ENCODE peak calls at places on chromosomes 13 and 19, in eight cellular contexts. One of them, this sample, is unnamed.

GRCh38 chr19:51514866-51515481 is 13.4 kb upstream of the SIGLEC12 start:
- DNase-seq in AG04449: peak
- DNase-seq in right lobe of liver: no peak
- DNase-seq in glutamatergic neuron: no peak
- DNase-seq in astrocyte: peak
- DNase-seq in nephron progenitor cell: peak
- DNase-seq in stomach: no peak
- DNase-seq in endothelial cell: peak
- DNase-seq in this sample: peak

GRCh38 chr13:21006141-21007005 is 55.0 kb downstream of the LATS2 start:
- DNase-seq in nephron progenitor cell: no peak
- DNase-seq in endothelial cell: no peak
- DNase-seq in AG04449: no peak
- DNase-seq in stomach: no peak
- DNase-seq in astrocyte: no peak
- DNase-seq in right lobe of liver: no peak
- DNase-seq in glutamatergic neuron: no peak
- DNase-seq in this sample: no peak

GRCh38 chr13:103140001-103140671 is 73.9 kb upstream of the SLC10A2 start:
- DNase-seq in astrocyte: no peak
- DNase-seq in endothelial cell: peak
- DNase-seq in right lobe of liver: no peak
- DNase-seq in nephron progenitor cell: no peak
- DNase-seq in glutamatergic neuron: no peak
- DNase-seq in stomach: no peak
- DNase-seq in AG04449: no peak
- DNase-seq in this sample: peak

GRCh38 chr19:4807188-4807587 is 15.7 kb downstream of the FEM1A start:
- DNase-seq in stomach: no peak
- DNase-seq in right lobe of liver: peak
- DNase-seq in glutamatergic neuron: no peak
- DNase-seq in nephron progenitor cell: no peak
- DNase-seq in astrocyte: no peak
- DNase-seq in endothelial cell: no peak
- DNase-seq in AG04449: no peak
- DNase-seq in this sample: no peak

GRCh38 chr13:108077284-108077683 is 138.1 kb downstream of the LIG4 start:
- DNase-seq in AG04449: no peak
- DNase-seq in astrocyte: no peak
- DNase-seq in glutamatergic neuron: no peak
- DNase-seq in endothelial cell: no peak
- DNase-seq in right lobe of liver: no peak
- DNase-seq in nephron progenitor cell: no peak
- DNase-seq in stomach: no peak
- DNase-seq in this sample: no peak

GRCh38 chr13:42350141-42350540 is 78.2 kb downstream of the AKAP11 start:
- DNase-seq in AG04449: no peak
- DNase-seq in right lobe of liver: no peak
- DNase-seq in nephron progenitor cell: no peak
- DNase-seq in glutamatergic neuron: no peak
- DNase-seq in endothelial cell: no peak
- DNase-seq in astrocyte: no peak
- DNase-seq in stomach: no peak
- DNase-seq in this sample: no peak

GRCh38 chr19:4567584-4568071 is 8.1 kb upstream of the SEMA6B start:
- DNase-seq in right lobe of liver: peak
- DNase-seq in astrocyte: no peak
- DNase-seq in stomach: peak
- DNase-seq in nephron progenitor cell: peak
- DNase-seq in AG04449: no peak
- DNase-seq in glutamatergic neuron: peak
- DNase-seq in endothelial cell: peak
- DNase-seq in this sample: peak

GRCh38 chr19:53906211-53907192 is 2.6 kb upstream of the CACNG7 start:
- DNase-seq in endothelial cell: peak
- DNase-seq in AG04449: no peak
- DNase-seq in glutamatergic neuron: peak
- DNase-seq in nephron progenitor cell: peak
- DNase-seq in astrocyte: no peak
- DNase-seq in stomach: peak
- DNase-seq in right lobe of liver: peak
- DNase-seq in this sample: peak

GRCh38 chr13:109288151-109288709 is 498.2 kb downstream of the IRS2 start:
- DNase-seq in glutamatergic neuron: no peak
- DNase-seq in nephron progenitor cell: no peak
- DNase-seq in astrocyte: no peak
- DNase-seq in stomach: no peak
- DNase-seq in right lobe of liver: no peak
- DNase-seq in endothelial cell: no peak
- DNase-seq in AG04449: no peak
- DNase-seq in this sample: peak

GRCh38 chr13:63446329-63446728 is 2030.7 kb upstream of the PCDH20 start:
- DNase-seq in glutamatergic neuron: no peak
- DNase-seq in stomach: no peak
- DNase-seq in astrocyte: no peak
- DNase-seq in nephron progenitor cell: peak
- DNase-seq in right lobe of liver: no peak
- DNase-seq in endothelial cell: no peak
- DNase-seq in AG04449: no peak
- DNase-seq in this sample: no peak

GRCh38 chr13:50740052-50740741 is 103.3 kb downstream of the DLEU7 start:
- DNase-seq in nephron progenitor cell: no peak
- DNase-seq in AG04449: no peak
- DNase-seq in glutamatergic neuron: no peak
- DNase-seq in astrocyte: peak
- DNase-seq in endothelial cell: no peak
- DNase-seq in stomach: no peak
- DNase-seq in right lobe of liver: no peak
- DNase-seq in this sample: peak

DNA sequence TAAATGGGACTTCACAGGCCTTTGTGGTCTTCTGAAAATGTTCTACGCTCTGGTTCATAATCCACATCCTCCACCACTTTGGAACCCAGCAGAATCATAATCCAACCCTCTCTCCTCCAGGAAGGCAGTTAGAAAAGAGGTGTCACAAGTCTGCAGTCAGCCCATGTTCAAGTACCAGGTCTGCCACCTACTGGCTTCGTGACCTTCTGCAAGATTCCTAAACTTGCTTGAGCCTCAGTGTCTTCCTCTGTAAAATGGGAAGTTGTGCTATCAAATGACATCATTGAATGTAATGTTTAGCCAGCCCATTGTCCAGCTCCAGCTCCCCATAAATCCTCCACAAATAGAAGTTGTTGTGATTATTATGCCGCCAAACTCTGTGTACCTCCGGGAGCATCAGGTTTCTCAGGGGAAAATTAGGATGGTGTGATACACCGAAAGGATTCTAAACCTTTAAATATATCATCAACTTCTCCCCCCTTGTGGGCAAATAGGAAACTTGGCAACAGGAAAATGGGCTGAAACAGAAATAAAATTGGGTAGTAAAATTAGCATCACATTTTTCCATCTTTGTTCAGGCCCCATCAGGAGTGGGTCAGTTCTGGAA is 109.7 kb downstream of the NUFIP1 start:
- DNase-seq in right lobe of liver: no peak
- DNase-seq in glutamatergic neuron: no peak
- DNase-seq in stomach: no peak
- DNase-seq in endothelial cell: no peak
- DNase-seq in AG04449: peak
- DNase-seq in nephron progenitor cell: no peak
- DNase-seq in astrocyte: peak
- DNase-seq in this sample: peak
- TF ChIP-seq CTCF in right lobe of liver: peak
- TF ChIP-seq CTCF in glutamatergic neuron: peak
- TF ChIP-seq CTCF in stomach: peak
- TF ChIP-seq CTCF in endothelial cell: peak
- TF ChIP-seq CTCF in AG04449: peak
- TF ChIP-seq CTCF in nephron progenitor cell: peak
- TF ChIP-seq CTCF in astrocyte: peak
- TF ChIP-seq CTCF in this sample: peak

GRCh38 chr19:8487137-8487851 is 15.1 kb downstream of the PRAM1 start:
- DNase-seq in AG04449: no peak
- DNase-seq in right lobe of liver: no peak
- DNase-seq in stomach: no peak
- DNase-seq in astrocyte: no peak
- DNase-seq in glutamatergic neuron: no peak
- DNase-seq in nephron progenitor cell: no peak
- DNase-seq in endothelial cell: no peak
- DNase-seq in this sample: no peak
- TF ChIP-seq CTCF in AG04449: no peak
- TF ChIP-seq CTCF in right lobe of liver: no peak
- TF ChIP-seq CTCF in stomach: no peak
- TF ChIP-seq CTCF in astrocyte: no peak
- TF ChIP-seq CTCF in glutamatergic neuron: no peak
- TF ChIP-seq CTCF in nephron progenitor cell: no peak
- TF ChIP-seq CTCF in endothelial cell: no peak
- TF ChIP-seq CTCF in this sample: no peak

GRCh38 chr19:2312819-2313501 is 5.0 kb upstream of the LINGO3 start:
- DNase-seq in endothelial cell: no peak
- DNase-seq in glutamatergic neuron: no peak
- DNase-seq in astrocyte: no peak
- DNase-seq in right lobe of liver: no peak
- DNase-seq in AG04449: no peak
- DNase-seq in stomach: no peak
- DNase-seq in nephron progenitor cell: no peak
- DNase-seq in this sample: no peak

GRCh38 chr19:2317300-2317699 is 9.3 kb upstream of the LINGO3 start:
- DNase-seq in right lobe of liver: no peak
- DNase-seq in nephron progenitor cell: no peak
- DNase-seq in astrocyte: no peak
- DNase-seq in stomach: no peak
- DNase-seq in glutamatergic neuron: no peak
- DNase-seq in endothelial cell: no peak
- DNase-seq in AG04449: no peak
- DNase-seq in this sample: no peak

GRCh38 chr19:2317756-2318155 is 9.8 kb upstream of the LINGO3 start:
- DNase-seq in stomach: no peak
- DNase-seq in glutamatergic neuron: no peak
- DNase-seq in astrocyte: no peak
- DNase-seq in nephron progenitor cell: no peak
- DNase-seq in endothelial cell: no peak
- DNase-seq in AG04449: no peak
- DNase-seq in right lobe of liver: no peak
- DNase-seq in this sample: no peak

GRCh38 chr19:2315121-2315817 is 7.3 kb upstream of the LINGO3 start:
- DNase-seq in endothelial cell: no peak
- DNase-seq in AG04449: no peak
- DNase-seq in astrocyte: no peak
- DNase-seq in right lobe of liver: no peak
- DNase-seq in glutamatergic neuron: no peak
- DNase-seq in stomach: no peak
- DNase-seq in nephron progenitor cell: no peak
- DNase-seq in this sample: no peak

GRCh38 chr19:2315818-2316353 is 7.9 kb upstream of the LINGO3 start:
- DNase-seq in glutamatergic neuron: peak
- DNase-seq in endothelial cell: peak
- DNase-seq in astrocyte: no peak
- DNase-seq in nephron progenitor cell: peak
- DNase-seq in AG04449: no peak
- DNase-seq in right lobe of liver: peak
- DNase-seq in stomach: peak
- DNase-seq in this sample: peak
- TF ChIP-seq CTCF in glutamatergic neuron: peak
- TF ChIP-seq CTCF in endothelial cell: no peak
- TF ChIP-seq CTCF in astrocyte: peak
- TF ChIP-seq CTCF in nephron progenitor cell: peak
- TF ChIP-seq CTCF in AG04449: peak
- TF ChIP-seq CTCF in right lobe of liver: peak
- TF ChIP-seq CTCF in stomach: peak
- TF ChIP-seq CTCF in this sample: peak

DNA sequence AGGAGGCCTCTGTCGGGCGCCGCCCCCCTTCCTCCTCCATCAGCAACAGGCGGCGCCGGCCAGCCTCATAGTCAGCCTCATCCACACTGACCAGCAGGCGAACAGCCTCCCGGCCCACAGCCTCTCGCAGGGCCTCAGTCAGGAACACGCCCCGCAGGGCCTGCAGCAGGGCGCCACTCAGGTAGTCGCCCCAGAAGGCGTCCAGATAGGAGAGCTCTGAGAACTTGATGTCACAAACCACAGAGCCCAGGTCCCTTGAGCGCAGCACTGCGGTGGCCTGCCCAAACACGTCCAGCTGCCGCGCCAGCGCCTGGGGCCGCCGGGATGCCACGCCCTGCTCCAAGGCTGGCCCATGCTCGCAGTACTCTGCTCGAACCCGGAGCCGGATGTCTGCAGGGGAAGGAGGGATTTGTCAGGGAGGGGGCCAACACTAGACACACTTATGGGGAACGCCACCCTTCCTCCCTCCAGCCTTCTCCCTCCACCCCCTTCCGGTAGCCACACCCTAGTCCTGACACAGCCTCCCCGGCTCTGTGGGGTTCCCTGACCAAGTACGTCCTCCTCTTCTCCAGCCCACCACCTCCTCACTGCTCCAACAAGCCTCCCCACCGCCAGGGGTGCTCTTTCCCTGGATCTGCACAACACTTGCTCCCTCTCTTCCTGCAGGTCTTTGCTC is 17.9 kb downstream of the DEDD2 start:
- DNase-seq in astrocyte: no peak
- DNase-seq in glutamatergic neuron: no peak
- DNase-seq in right lobe of liver: peak
- DNase-seq in endothelial cell: no peak
- DNase-seq in nephron progenitor cell: no peak
- DNase-seq in AG04449: no peak
- DNase-seq in stomach: peak
- DNase-seq in this sample: no peak
- TF ChIP-seq CTCF in astrocyte: no peak
- TF ChIP-seq CTCF in glutamatergic neuron: no peak
- TF ChIP-seq CTCF in right lobe of liver: no peak
- TF ChIP-seq CTCF in endothelial cell: no peak
- TF ChIP-seq CTCF in nephron progenitor cell: no peak
- TF ChIP-seq CTCF in AG04449: no peak
- TF ChIP-seq CTCF in stomach: no peak
- TF ChIP-seq CTCF in this sample: no peak